ENCODE peak calls at places on chromosomes 11 and 22, in four cellular contexts. One of them, this sample, is unnamed.

GRCh38 chr11:66333220-66333877 is 2.9 kb downstream of the RIN1 start:
- DNase-seq in glutamatergic neuron: no peak
- DNase-seq in left colon: no peak
- DNase-seq in NCI-H2029: no peak
- DNase-seq in this sample: no peak

GRCh38 chr22:46079861-46080821 is 70.2 kb upstream of the PPARA start:
- DNase-seq in NCI-H2029: peak; percentile 59
- DNase-seq in glutamatergic neuron: peak; percentile 13
- DNase-seq in left colon: no peak
- DNase-seq in this sample: peak; percentile 30

GRCh38 chr11:112016088-112016764 is 9.0 kb upstream of the DLAT start:
- DNase-seq in NCI-H2029: no peak
- DNase-seq in glutamatergic neuron: no peak
- DNase-seq in left colon: no peak
- DNase-seq in this sample: no peak

GRCh38 chr11:59040607-59041006 is 45.5 kb upstream of the GLYATL1B start:
- DNase-seq in left colon: no peak
- DNase-seq in glutamatergic neuron: no peak
- DNase-seq in NCI-H2029: peak; percentile 76
- DNase-seq in this sample: peak; percentile 41

GRCh38 chr11:79342686-79343085 is 98.1 kb downstream of the TENM4 start:
- DNase-seq in glutamatergic neuron: no peak
- DNase-seq in NCI-H2029: peak; percentile 74
- DNase-seq in left colon: no peak
- DNase-seq in this sample: peak; percentile 37

GRCh38 chr11:2794947-2795346 is 90.6 kb downstream of the CDKN1C start:
- DNase-seq in NCI-H2029: no peak
- DNase-seq in left colon: peak; percentile 2
- DNase-seq in glutamatergic neuron: no peak
- DNase-seq in this sample: no peak

GRCh38 chr11:22407899-22408298 is 69.7 kb downstream of the SLC17A6 start:
- DNase-seq in left colon: no peak
- DNase-seq in NCI-H2029: no peak
- DNase-seq in glutamatergic neuron: no peak
- DNase-seq in this sample: no peak

GRCh38 chr11:77188912-77189491 is 61.0 kb downstream of the MYO7A start:
- DNase-seq in NCI-H2029: peak; percentile 80
- DNase-seq in glutamatergic neuron: no peak
- DNase-seq in left colon: peak; percentile 70
- DNase-seq in this sample: peak; percentile 68

GRCh38 chr11:114059278-114059983 is at the start of gene ZBTB16:
- DNase-seq in left colon: peak; percentile 79
- DNase-seq in glutamatergic neuron: peak; percentile 90
- DNase-seq in NCI-H2029: peak; percentile 79
- DNase-seq in this sample: peak; percentile 55

GRCh38 chr11:95577716-95578460 is 211.7 kb downstream of the FAM76B start:
- DNase-seq in left colon: no peak
- DNase-seq in NCI-H2029: no peak
- DNase-seq in glutamatergic neuron: no peak
- DNase-seq in this sample: peak; percentile 2

GRCh38 chr22:26952004-26952403 is 294.6 kb downstream of the MIAT start:
- DNase-seq in left colon: no peak
- DNase-seq in NCI-H2029: no peak
- DNase-seq in glutamatergic neuron: no peak
- DNase-seq in this sample: no peak

GRCh38 chr11:96185220-96185768 is 157.7 kb downstream of the MAML2 start:
- DNase-seq in left colon: no peak
- DNase-seq in glutamatergic neuron: no peak
- DNase-seq in NCI-H2029: no peak
- DNase-seq in this sample: no peak

This sample was measured in DMS153.